ENCODE peak calls at places on chromosomes 4 and X, in five cellular contexts. Y, X, A, K and O are unnamed samples.

GRCh38 chr4:74608151-74608949 is 163.4 kb downstream of the AREG start:
- DNase-seq in Y (no peak), X (no peak), A (no peak), K (no peak), O (no peak)

GRCh38 chr4:34046580-34046979 is 2197.7 kb downstream of the ARAP2 start:
- DNase-seq in Y (peak), X (no peak), A (no peak), K (no peak), O (peak)

GRCh38 chrX:112670964-112671363 is 8.8 kb downstream of the LHFPL1 start:
- DNase-seq in Y (no peak), X (no peak), A (no peak), K (no peak), O (no peak)

GRCh38 chr4:145861331-145862318 is 77.0 kb downstream of the ZNF827 start:
- DNase-seq in Y (no peak), X (no peak), A (no peak), K (no peak), O (no peak)

GRCh38 chrX:68997911-68998310 is 167.3 kb downstream of the PJA1 start:
- DNase-seq in Y (no peak), X (no peak), A (no peak), K (no peak), O (no peak)

GRCh38 chr4:14375816-14376215 is 626.5 kb upstream of the CPEB2 start:
- DNase-seq in Y (no peak), X (no peak), A (no peak), K (no peak), O (no peak)

GRCh38 chrX:48910926-48911406 is 480 bp downstream of the SLC35A2 start:
- DNase-seq in Y (no peak), X (peak), A (no peak), K (no peak), O (no peak)

GRCh38 chr4:3212391-3213100 is 36.4 kb upstream of the MSANTD1 start:
- DNase-seq in Y (no peak), X (no peak), A (no peak), K (no peak), O (no peak)